ENCODE peak calls at places on chromosomes 11 and 22, in seven cellular contexts. A is stimulated activated CD8-positive, alpha-beta memory T cell treated with anti-CD3 and anti-CD28 coated beads, Interleukin-7, amount 100 ng/mL, for 24 hours; U is mucosa of gallbladder; G is nucleus accumbens; R is psoas muscle; Q is EL; F is activated CD4-positive, CD25-positive, alpha-beta regulatory T cell treated with anti-CD3 and anti-CD28 coated beads, Interleukin-2, amount 50 U/mL, for 72 hours. K is an unnamed sample.
A peak's percentile ranks its signal among the peaks of the same experiment; 100 is the strongest.

GRCh38 chr11:10716122-10716521 is 22.6 kb upstream of the IRAG1 start:
- DNase-seq in U (no peak), Q (peak; percentile 63), R (no peak), G (no peak), F (no peak), A (no peak), K (no peak)

GRCh38 chr11:33394431-33395109 is 137.4 kb downstream of the HIPK3 start:
- DNase-seq in U (no peak), R (no peak), F (no peak), G (no peak), Q (no peak), A (no peak), K (no peak)

GRCh38 chr11:88175004-88175706 is at the start of gene RAB38:
- DNase-seq in U (peak; percentile 35), G (no peak), R (peak; percentile 60), A (no peak), F (peak; percentile 34), Q (peak; percentile 65), K (no peak)

GRCh38 chr22:17970205-17970708 is 54.1 kb downstream of the MICAL3 start:
- DNase-seq in G (no peak), R (no peak), Q (peak; percentile 66), A (no peak), F (no peak), U (no peak), K (no peak)

GRCh38 chr11:65219930-65220213 is 38.1 kb downstream of the CAPN1 start:
- DNase-seq in R (no peak), G (no peak), U (no peak), A (no peak), Q (peak; percentile 36), F (no peak), K (no peak)

GRCh38 chr11:45885921-45886721 is 670 bp downstream of the MAPK8IP1 start:
- DNase-seq in G (no peak), Q (no peak), F (no peak), R (no peak), U (no peak), A (no peak), K (no peak)

GRCh38 chr22:31995807-31996206 is 47.3 kb upstream of the SLC5A1 start:
- DNase-seq in F (no peak), A (no peak), U (no peak), G (no peak), Q (no peak), R (no peak), K (no peak)

GRCh38 chr22:40348025-40348658 is 1.8 kb downstream of the ADSL start:
- DNase-seq in R (peak; percentile 71), A (no peak), G (no peak), Q (peak; percentile 63), F (peak; percentile 50), U (peak; percentile 55), K (no peak)

GRCh38 chr11:34309970-34310369 is 47.8 kb downstream of the ABTB2 start:
- DNase-seq in R (no peak), U (no peak), Q (no peak), G (no peak), A (no peak), F (no peak), K (no peak)

GRCh38 chr11:14904745-14905103 is 12.7 kb upstream of the CYP2R1 start:
- DNase-seq in A (peak; percentile 75), R (peak; percentile 86), U (peak; percentile 83), F (peak; percentile 90), Q (peak; percentile 60), G (no peak), K (no peak)

GRCh38 chr11:11703885-11704284 is 82.1 kb upstream of the GALNT18 start:
- DNase-seq in A (no peak), Q (no peak), F (no peak), G (no peak), U (no peak), R (no peak), K (no peak)

GRCh38 chr11:43072096-43072495 is 239.7 kb upstream of the API5 start:
- DNase-seq in G (no peak), A (no peak), Q (no peak), U (no peak), F (no peak), R (no peak), K (no peak)

GRCh38 chr11:93737904-93738612 is 3.2 kb downstream of the TAF1D start:
- DNase-seq in U (no peak), F (no peak), A (no peak), Q (peak; percentile 36), R (no peak), G (no peak), K (no peak)

GRCh38 chr11:416757-417621 is 2.2 kb upstream of the SIGIRR start:
- DNase-seq in R (peak; percentile 68), A (no peak), G (no peak), F (peak; percentile 59), U (no peak), Q (peak; percentile 49), K (no peak)

GRCh38 chr11:94668240-94668793 is 99.8 kb upstream of the AMOTL1 start:
- DNase-seq in Q (no peak), A (no peak), F (no peak), U (no peak), G (no peak), R (no peak), K (no peak)

GRCh38 chr11:66313321-66314185 is 3.3 kb downstream of the CD248 start:
- DNase-seq in G (no peak), F (no peak), R (peak; percentile 63), A (no peak), Q (peak; percentile 59), U (no peak), K (no peak)

GRCh38 chr22:38270091-38270972 is 2.5 kb downstream of the TMEM184B start:
- DNase-seq in Q (peak; percentile 32), U (no peak), F (no peak), R (no peak), G (no peak), A (no peak), K (no peak)

GRCh38 chr22:43109921-43110443 is 568 bp upstream of the BIK start:
- DNase-seq in F (no peak), G (no peak), A (no peak), R (no peak), U (no peak), Q (no peak), K (no peak)

GRCh38 chr22:20568502-20569058 is 61.2 kb downstream of the MED15 start:
- DNase-seq in R (peak; percentile 48), U (no peak), A (no peak), G (no peak), Q (no peak), F (no peak), K (no peak)

GRCh38 chr11:117720061-117720511 is 76.9 kb downstream of the DSCAML1 start:
- DNase-seq in R (no peak), A (no peak), U (no peak), F (no peak), Q (no peak), G (no peak), K (no peak)

GRCh38 chr22:38862375-38863329 is 9.4 kb downstream of the CBX6 start:
- DNase-seq in G (no peak), U (no peak), Q (no peak), A (no peak), F (no peak), R (peak; percentile 73), K (no peak)

GRCh38 chr22:49026476-49027121 is 801.1 kb downstream of the BRD1 start:
- DNase-seq in R (peak; percentile 27), A (no peak), G (no peak), Q (no peak), F (no peak), U (no peak), K (no peak)

GRCh38 chr11:2791521-2792375 is 92.0 kb upstream of the KCNQ1OT1 start:
- DNase-seq in G (no peak), R (peak; percentile 50), F (peak; percentile 50), A (no peak), Q (no peak), U (no peak), K (no peak)

GRCh38 chr11:13386567-13386966 is 76.5 kb downstream of the BTBD10 start:
- DNase-seq in U (no peak), Q (no peak), G (no peak), F (no peak), R (no peak), A (no peak), K (no peak)

GRCh38 chr11:69617220-69617619 is 23.7 kb upstream of the CCND1 start:
- DNase-seq in G (no peak), F (no peak), Q (no peak), A (no peak), U (no peak), R (no peak), K (no peak)

GRCh38 chr22:19723165-19723989 is at the start of gene GP1BB:
- DNase-seq in F (peak; percentile 48), Q (no peak), A (no peak), G (no peak), U (no peak), R (no peak), K (no peak)